ENCODE peak calls at places on chromosomes 16 and 17, in ten cellular contexts. E is tibial artery; Y is Karpas-422; I is sigmoid colon; U is cardiac muscle cell; X is tibial nerve; Z is mammary epithelial cell; K is CD4-positive, alpha-beta memory T cell; T is thoracic aorta; N is HepG2. B is an unnamed sample. For H3K36me3 and H3K27me3, the result is how much of the 10 kb centered on the place peaks cover.

GRCh38 chr17:4953461-4953961 is 2.6 kb downstream of the ENO3 start:
- DNase-seq in N (no peak), I (no peak), Y (no peak), K (no peak), Z (no peak), E (no peak), U (peak), T (no peak), X (no peak), B (peak)

GRCh38 chr16:57104706-57105105 is 12.3 kb downstream of the CPNE2 start:
- DNase-seq in K (no peak), X (no peak), Z (no peak), E (no peak), Y (no peak), T (no peak), N (no peak), U (no peak), I (no peak), B (no peak)

GRCh38 chr17:16915752-16916556 is 56.0 kb downstream of the TNFRSF13B start:
- DNase-seq in U (peak), I (no peak), N (peak), T (no peak), K (no peak), Y (peak), E (peak), X (no peak), Z (peak), B (peak)

GRCh38 chr17:45660474-45660873 is 123.6 kb upstream of the CRHR1 start:
- DNase-seq in U (no peak), N (no peak), T (no peak), I (no peak), K (no peak), X (no peak), Z (no peak), Y (no peak), E (no peak), B (no peak)

GRCh38 chr17:4934173-4934979 is 2.3 kb downstream of the GP1BA start:
- DNase-seq in E (no peak), Y (no peak), U (peak), Z (peak), K (no peak), T (no peak), I (no peak), X (no peak), N (peak), B (no peak)

GRCh38 chr17:69638516-69638915 is 224.0 kb downstream of the MAP2K6 start:
- DNase-seq in Z (no peak), T (no peak), U (no peak), N (no peak), E (no peak), X (no peak), K (no peak), Y (no peak), I (no peak), B (no peak)

GRCh38 chr17:33021731-33022408 is 30.2 kb downstream of the SPACA3 start:
- DNase-seq in Y (no peak), X (no peak), E (no peak), I (no peak), Z (no peak), N (no peak), U (peak), K (no peak), T (no peak), B (no peak)

GRCh38 chr16:27761816-27762215 is 211.9 kb downstream of the KATNIP start:
- DNase-seq in T (no peak), E (no peak), N (no peak), Z (no peak), I (no peak), U (no peak), K (no peak), Y (no peak), X (no peak), B (no peak)

GRCh38 chr17:45871718-45872117 is 22.6 kb upstream of the MAPT start:
- DNase-seq in E (no peak), N (no peak), Z (no peak), K (no peak), X (no peak), I (no peak), Y (no peak), U (no peak), T (no peak), B (no peak)

GRCh38 chr16:19645557-19645981 is 72.5 kb downstream of the KNOP1 start:
- DNase-seq in X (peak), T (no peak), E (peak), I (peak), Y (no peak), Z (no peak), N (no peak), K (no peak), U (peak), B (no peak)

GRCh38 chr16:54126907-54127306 is 159.7 kb downstream of the IRX3 start:
- DNase-seq in K (no peak), E (no peak), N (no peak), T (no peak), Z (no peak), X (no peak), Y (no peak), I (no peak), U (no peak), B (no peak)

GRCh38 chr17:41702712-41703111 is 9.4 kb upstream of the GAST start:
- DNase-seq in X (no peak), I (no peak), K (no peak), N (no peak), T (no peak), Z (no peak), U (no peak), E (no peak), Y (no peak), B (no peak)

GRCh38 chr17:61248399-61248798 is 151.2 kb upstream of the TBX2 start:
- DNase-seq in T (no peak), N (peak), U (no peak), Y (no peak), X (no peak), Z (no peak), E (no peak), I (no peak), K (no peak), B (no peak)

GRCh38 chr17:836154-836553 is 54.0 kb downstream of the MRM3 start:
- DNase-seq in Y (no peak), X (no peak), I (no peak), N (no peak), U (no peak), K (no peak), E (no peak), Z (no peak), T (no peak), B (peak)

GRCh38 chr16:84138824-84139627 is 6.0 kb downstream of the HSDL1 start:
- DNase-seq in X (no peak), T (no peak), N (peak), U (no peak), Z (no peak), Y (peak), K (no peak), E (peak), I (no peak), B (no peak)

GRCh38 chr16:84513111-84514065 is 8.9 kb upstream of the MEAK7 start:
- DNase-seq in K (no peak), Z (no peak), I (peak), X (no peak), Y (no peak), T (no peak), N (no peak), U (peak), E (peak), B (no peak)

GRCh38 chr17:76076100-76076764 is 1.7 kb downstream of the GALR2 start:
- DNase-seq in N (no peak), E (no peak), X (no peak), T (no peak), U (no peak), Z (no peak), K (no peak), Y (no peak), I (no peak), B (no peak)

GRCh38 chr17:21029032-21029431 is 13.8 kb downstream of the USP22 start:
- DNase-seq in Z (peak), X (no peak), I (no peak), E (peak), T (no peak), Y (no peak), K (no peak), N (no peak), U (peak), B (no peak)

GRCh38 chr17:74206332-74206818 is 2.9 kb downstream of the RPL38 start:
- DNase-seq in I (no peak), Z (no peak), Y (no peak), T (no peak), N (no peak), X (no peak), E (no peak), U (no peak), K (no peak), B (no peak)

GRCh38 chr17:17783825-17784598 is 52.8 kb downstream of the SREBF1 start:
- DNase-seq in X (no peak), T (no peak), I (no peak), K (peak), U (peak), N (no peak), Z (no peak), E (peak), Y (peak), B (no peak)

GRCh38 chr17:29504711-29505110 is 62.1 kb downstream of the ABHD15 start:
- DNase-seq in I (no peak), T (no peak), N (no peak), Z (no peak), U (peak), E (no peak), Y (no peak), X (no peak), K (no peak), B (no peak)

GRCh38 chr17:2909164-2909852 is 113.1 kb downstream of the RAP1GAP2 start:
- DNase-seq in E (no peak), Z (no peak), Y (peak), N (no peak), X (no peak), U (no peak), T (no peak), I (no peak), K (no peak), B (no peak)

GRCh38 chr17:79012563-79013134 is 3.1 kb upstream of the CANT1 start:
- DNase-seq in K (no peak), Y (no peak), Z (no peak), N (no peak), U (no peak), I (no peak), E (no peak), T (no peak), X (no peak), B (no peak)

GRCh38 chr17:82536220-82537201 is 17.0 kb downstream of the FOXK2 start:
- DNase-seq in E (peak), X (peak), K (no peak), U (peak), I (peak), T (no peak), Z (peak), Y (no peak), N (no peak), B (peak)

GRCh38 chr16:81036751-81037350 is 1.2 kb downstream of the ATMIN start:
- DNase-seq in U (no peak), E (no peak), Y (peak), K (no peak), X (no peak), T (no peak), I (no peak), N (peak), Z (peak), B (no peak)

GRCh38 chr16:13935408-13935807 is 15.5 kb downstream of the ERCC4 start:
- DNase-seq in Y (no peak), K (no peak), T (no peak), U (no peak), E (no peak), Z (no peak), N (peak), I (no peak), X (no peak), B (no peak)

GRCh38 chr17:42403150-42403549 is 14.9 kb upstream of the STAT3 start:
- DNase-seq in E (no peak), T (no peak), K (no peak), X (no peak), U (no peak), N (no peak), Z (no peak), Y (peak), I (no peak), B (no peak)

GRCh38 chr16:48000622-48001021 is 155.2 kb downstream of the ABCC12 start:
- DNase-seq in Y (no peak), X (no peak), U (no peak), K (no peak), Z (no peak), T (no peak), E (no peak), I (no peak), N (no peak), B (no peak)

GRCh38 chr16:85949787-85950186 is 50.8 kb downstream of the IRF8 start:
- DNase-seq in I (no peak), E (no peak), U (no peak), X (no peak), Z (no peak), T (no peak), K (no peak), Y (no peak), N (no peak), B (no peak)

DNA sequence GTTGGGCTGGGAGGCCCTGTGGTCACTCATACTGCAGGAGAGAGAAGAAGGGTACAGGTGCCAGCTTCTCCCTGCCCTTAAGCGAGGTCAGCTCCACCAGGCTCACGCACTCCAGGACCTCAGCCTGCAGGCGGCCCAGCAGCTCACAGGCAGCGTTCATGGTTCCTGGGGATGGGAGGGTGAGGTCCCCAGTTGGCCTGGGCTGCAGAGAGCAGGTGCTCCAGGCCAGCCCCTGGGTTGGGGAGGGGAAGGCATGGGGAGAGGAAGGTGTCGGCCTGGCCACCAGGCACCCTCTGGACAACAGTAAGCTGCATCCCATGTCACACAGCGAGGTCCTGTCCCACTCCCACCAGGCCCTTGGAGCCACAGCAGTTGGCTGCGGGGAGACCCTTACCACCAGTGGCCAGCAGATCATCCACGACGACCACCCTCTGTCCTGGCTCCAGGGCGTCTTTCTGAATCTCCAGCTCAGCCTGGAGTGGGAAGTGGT is 2.0 kb downstream of the APRT start:
- DNase-seq in Y (peak), U (no peak), E (no peak), T (no peak), Z (no peak), N (no peak), I (no peak), K (no peak), X (no peak), B (no peak)
- H3K4me3 ChIP-seq in Y (peak), U (no peak), E (no peak), T (no peak), Z (peak), N (no peak), I (no peak), K (no peak), X (no peak), B (peak)

GRCh38 chr16:9095998-9096397 is 4.6 kb downstream of the HAPSTR1 start:
- DNase-seq in T (no peak), K (no peak), I (no peak), Y (no peak), Z (no peak), E (no peak), U (no peak), N (no peak), X (no peak), B (no peak)
- H3K36me3 ChIP-seq in T (under half), K (under half), I (under half), Y (half or more), Z (under half), E (under half), U (under half), N (under half), X (under half), B (half or more)

GRCh38 chr17:34493903-34494302 is 85.5 kb upstream of the TMEM132E start:
- DNase-seq in X (no peak), K (no peak), U (no peak), T (no peak), E (no peak), Y (no peak), I (no peak), N (no peak), Z (no peak), B (no peak)
- H3K27me3 ChIP-seq in X (under half), K (under half), U (half or more), T (under half), E (under half), Y (under half), I (under half), N (under half), Z (under half), B (under half)

GRCh38 chr16:63856537-63856936 is 1265.3 kb downstream of the CDH11 start:
- DNase-seq in K (no peak), N (no peak), Y (no peak), I (no peak), U (no peak), T (no peak), E (no peak), Z (no peak), X (no peak), B (no peak)

GRCh38 chr16:63850979-63851378 is 1270.9 kb downstream of the CDH11 start:
- DNase-seq in T (no peak), X (no peak), E (no peak), I (no peak), N (no peak), K (no peak), Y (no peak), U (no peak), Z (no peak), B (no peak)
- H3K4me3 ChIP-seq in T (no peak), X (no peak), E (no peak), I (no peak), N (no peak), K (no peak), Y (no peak), U (no peak), Z (no peak), B (no peak)

GRCh38 chr16:87744750-87745514 is 20.9 kb downstream of the KLHDC4 start:
- DNase-seq in Y (no peak), I (no peak), N (no peak), Z (no peak), X (no peak), U (no peak), E (no peak), T (no peak), K (no peak), B (peak)
- H3K36me3 ChIP-seq in Y (under half), I (under half), N (under half), Z (under half), X (under half), U (under half), E (half or more), T (under half), K (under half), B (under half)

B was measured in MG63.